ENCODE peak calls at places on chromosomes 12 and 14, in ten cellular contexts. N is stimulated activated CD4-positive, alpha-beta T cell treated with anti-CD3 and anti-CD28 coated beads, Interleukin-2, amount 100 ng/mL, for 48 hours; L is T-helper 9 cell; O is skeletal muscle cell; I is stimulated activated effector memory CD8-positive, alpha-beta T cell treated with anti-CD3 and anti-CD28 coated beads, Interleukin-12 subunit alpha, Interleukin-12 subunit beta, amount 100 ng/mL, for 72 hours; D is HFF-Myc; C is A549; Q is stomach; A is NCI-H1105; Y is effector CD4-positive, alpha-beta T cell. B is an unnamed sample.

GRCh38 chr14:21768116-21768874 is 94.7 kb upstream of the OR4E1 start:
- DNase-seq in Q (no peak), I (no peak), D (no peak), N (no peak), C (peak), L (no peak), A (no peak), O (no peak), Y (no peak), B (no peak)

GRCh38 chr14:101103321-101103901 is 199.9 kb upstream of the RTL1 start:
- DNase-seq in D (no peak), Q (peak), I (no peak), N (no peak), L (no peak), C (no peak), O (no peak), Y (no peak), A (no peak), B (no peak)

GRCh38 chr12:123223241-123223668 is 9.7 kb downstream of the MPHOSPH9 start:
- DNase-seq in N (peak), D (no peak), O (no peak), Y (peak), I (peak), C (no peak), A (no peak), Q (no peak), L (peak), B (no peak)

GRCh38 chr12:129776977-129777667 is 126.7 kb downstream of the TMEM132D start:
- DNase-seq in A (no peak), L (no peak), Y (no peak), Q (no peak), I (no peak), C (no peak), O (no peak), D (no peak), N (no peak), B (no peak)

GRCh38 chr12:111340231-111340630 is 28.7 kb downstream of the PHETA1 start:
- DNase-seq in C (no peak), O (no peak), I (no peak), A (no peak), Q (no peak), D (no peak), Y (no peak), N (no peak), L (no peak), B (no peak)

GRCh38 chr12:115543269-115543668 is 734.2 kb downstream of the MED13L start:
- DNase-seq in D (peak), A (no peak), O (no peak), Q (no peak), C (no peak), L (no peak), I (no peak), Y (no peak), N (no peak), B (no peak)

GRCh38 chr14:69288956-69289705 is 29.2 kb downstream of the GALNT16 start:
- DNase-seq in L (no peak), D (no peak), O (no peak), I (no peak), Q (no peak), C (no peak), Y (no peak), N (no peak), A (no peak), B (no peak)

GRCh38 chr14:63318835-63319234 is at the start of gene GPHB5:
- DNase-seq in C (no peak), A (no peak), Y (no peak), O (no peak), D (no peak), I (no peak), Q (no peak), L (no peak), N (no peak), B (no peak)

GRCh38 chr12:46743471-46743870 is 82.3 kb downstream of the SLC38A4 start:
- DNase-seq in A (no peak), C (no peak), I (no peak), O (no peak), L (no peak), D (no peak), Q (no peak), N (no peak), Y (no peak), B (no peak)

B was measured in AG09309.